ENCODE peak calls at places on chromosomes 7 and 10, in five cellular contexts. G, C, D, H and Q are unnamed samples.

GRCh38 chr10:124092270-124093075 is 925 bp downstream of the CHST15 start:
- DNase-seq in H (no peak), G (peak), C (peak), D (peak), Q (peak)

GRCh38 chr10:101616415-101617101 is 28.4 kb downstream of the DPCD start:
- DNase-seq in D (no peak), G (no peak), H (no peak), C (no peak), Q (no peak)

GRCh38 chr10:33098966-33099663 is 141.1 kb upstream of the ITGB1 start:
- DNase-seq in C (peak), H (no peak), D (no peak), G (no peak), Q (no peak)

GRCh38 chr10:127882391-127882790 is 10.3 kb downstream of the CLRN3 start:
- DNase-seq in C (no peak), H (no peak), G (no peak), D (no peak), Q (no peak)

GRCh38 chr7:120472892-120473291 is 199.9 kb downstream of the KCND2 start:
- DNase-seq in H (no peak), D (no peak), C (no peak), G (no peak), Q (no peak)

GRCh38 chr10:4346257-4346656 is 479.8 kb upstream of the AKR1E2 start:
- DNase-seq in H (no peak), D (no peak), C (no peak), G (no peak), Q (peak)

GRCh38 chr7:45691155-45691656 is 117.0 kb downstream of the ADCY1 start:
- DNase-seq in C (no peak), H (no peak), D (no peak), G (no peak), Q (no peak)

GRCh38 chr10:49225218-49225876 is 37.2 kb upstream of the TMEM273 start:
- DNase-seq in C (no peak), H (no peak), D (no peak), G (no peak), Q (no peak)

GRCh38 chr10:44385726-44386438 is 985 bp upstream of the CXCL12 start:
- DNase-seq in G (peak), C (peak), D (no peak), H (no peak), Q (no peak)

GRCh38 chr7:159143780-159144755 is 599 bp downstream of the VIPR2 start:
- DNase-seq in C (peak), G (peak), H (no peak), D (no peak), Q (no peak)

GRCh38 chr7:278081-278480 is 11.9 kb upstream of the FOXL3 start:
- DNase-seq in C (no peak), H (no peak), G (no peak), D (no peak), Q (no peak)

GRCh38 chr7:46603780-46604725 is 683.0 kb upstream of the IGFBP3 start:
- DNase-seq in H (no peak), D (peak), G (no peak), C (peak), Q (peak)

GRCh38 chr7:24336461-24336860 is 52.5 kb downstream of the NPY start:
- DNase-seq in G (no peak), H (no peak), D (no peak), C (no peak), Q (no peak)

GRCh38 chr7:102326156-102326914 is 29.9 kb downstream of the SPDYE6 start:
- DNase-seq in D (no peak), C (no peak), H (no peak), G (no peak), Q (no peak)

GRCh38 chr10:125283191-125283590 is 122.8 kb upstream of the CTBP2 start:
- DNase-seq in G (peak), C (no peak), H (no peak), D (peak), Q (no peak)

GRCh38 chr7:148507741-148508285 is 82.8 kb upstream of the C7orf33 start:
- DNase-seq in D (no peak), G (no peak), C (no peak), H (no peak), Q (no peak)

GRCh38 chr7:12719141-12719919 is 31.9 kb downstream of the ARL4A start:
- DNase-seq in D (no peak), C (peak), G (no peak), H (no peak), Q (peak)

GRCh38 chr7:158015403-158016116 is 572.1 kb downstream of the PTPRN2 start:
- DNase-seq in D (no peak), C (no peak), H (no peak), G (no peak), Q (no peak)

GRCh38 chr7:4641091-4641666 is 40.9 kb upstream of the FOXK1 start:
- DNase-seq in C (no peak), D (no peak), G (no peak), H (no peak), Q (no peak)

GRCh38 chr10:23051855-23052309 is 43.5 kb upstream of the MSRB2 start:
- DNase-seq in D (no peak), C (no peak), G (no peak), H (no peak), Q (no peak)

DNA sequence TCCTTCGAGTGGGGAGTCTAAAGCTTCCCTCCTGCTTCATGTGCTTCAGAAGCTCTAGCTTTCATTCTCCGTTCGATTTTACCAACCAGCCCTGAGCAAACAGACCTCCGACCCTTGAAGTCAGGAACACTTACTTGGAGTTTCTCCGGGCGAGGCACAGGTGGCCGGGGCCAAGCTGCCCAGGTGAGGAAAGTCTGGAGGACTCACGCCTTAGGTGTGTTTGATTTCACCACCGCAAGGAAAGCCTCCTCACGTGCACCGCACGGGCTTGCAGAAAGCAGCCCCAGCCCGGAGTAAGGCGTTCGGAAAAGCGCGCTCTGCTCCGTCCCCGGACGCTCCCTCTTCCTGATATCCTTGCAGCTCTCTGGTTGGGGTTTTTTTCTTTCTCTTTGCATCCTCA is 30.1 kb upstream of the CNPY1 start:
- DNase-seq in C (no peak), D (no peak), H (no peak), G (no peak), Q (no peak)
- H3K27ac ChIP-seq in C (no peak), D (no peak), H (no peak), G (no peak), Q (no peak)

GRCh38 chr10:79347894-79348639 is 798 bp downstream of the PPIF start:
- DNase-seq in G (peak), H (no peak), C (peak), D (peak), Q (peak)

GRCh38 chr10:79346012-79346340 is 1.3 kb upstream of the PPIF start:
- DNase-seq in D (no peak), C (no peak), H (peak), G (no peak), Q (no peak)

GRCh38 chr10:79347226-79347893 is at the start of gene PPIF:
- DNase-seq in D (peak), G (peak), C (peak), H (peak), Q (peak)

GRCh38 chr10:79345241-79346011 is 1.8 kb upstream of the PPIF start:
- DNase-seq in D (no peak), H (peak), C (no peak), G (no peak), Q (no peak)

GRCh38 chr10:79346388-79347225 is 662 bp upstream of the PPIF start:
- DNase-seq in H (peak), G (peak), C (no peak), D (no peak), Q (no peak)
- H3K27ac ChIP-seq in H (peak), G (no peak), C (peak), D (peak), Q (no peak)

DNA sequence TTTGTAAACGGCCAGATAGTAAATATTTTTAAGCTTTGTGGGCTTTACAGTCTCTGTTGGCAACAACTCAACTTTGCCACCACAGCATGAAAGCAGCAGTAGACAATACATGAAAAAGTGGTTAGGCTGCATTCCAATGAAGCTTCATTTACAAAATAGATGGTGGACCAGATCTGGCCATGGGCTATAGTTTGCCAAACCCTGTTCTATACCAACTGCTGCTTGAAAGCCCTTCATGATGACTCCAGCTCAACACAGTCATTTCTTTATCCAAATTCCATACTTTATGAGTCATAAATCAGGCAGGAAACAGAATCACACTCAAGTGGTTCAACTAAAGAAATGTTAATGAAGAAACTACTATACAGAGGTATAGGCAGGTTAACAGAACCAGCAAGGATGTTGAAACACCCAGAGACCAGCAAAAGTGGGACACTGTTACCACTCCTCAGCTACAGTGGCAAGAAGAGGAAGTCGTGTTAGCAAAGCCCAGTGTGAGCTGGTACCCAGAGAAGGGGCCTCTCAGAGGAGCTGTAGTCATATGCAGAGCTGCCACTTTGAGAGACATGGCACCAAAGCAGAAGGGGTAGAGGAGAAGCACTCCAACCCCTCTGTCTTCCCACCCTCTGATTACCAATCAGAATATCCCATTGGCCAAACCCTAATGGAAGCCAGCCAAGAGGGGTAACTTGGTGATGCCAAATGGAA is 72.5 kb downstream of the PRLHR start:
- DNase-seq in D (no peak), H (no peak), G (no peak), C (peak), Q (no peak)
- H3K27ac ChIP-seq in D (no peak), H (no peak), G (no peak), C (no peak), Q (no peak)

GRCh38 chr10:62639139-62639538 is 165.4 kb upstream of the ADO start:
- DNase-seq in C (no peak), D (no peak), H (no peak), G (no peak), Q (no peak)
- H3K27ac ChIP-seq in C (no peak), D (no peak), H (no peak), G (no peak), Q (no peak)

GRCh38 chr7:1642291-1642728 is 27.8 kb upstream of the ELFN1 start:
- DNase-seq in G (no peak), H (no peak), D (no peak), C (no peak), Q (no peak)
- H3K27ac ChIP-seq in G (no peak), H (no peak), D (no peak), C (no peak), Q (no peak)

GRCh38 chr7:14375998-14376397 is 386.5 kb upstream of the ETV1 start:
- DNase-seq in C (no peak), D (no peak), G (no peak), H (no peak), Q (no peak)
- H3K27ac ChIP-seq in C (no peak), D (no peak), G (no peak), H (no peak), Q (no peak)

GRCh38 chr7:132392713-132393112 is 183.6 kb downstream of the PLXNA4 start:
- DNase-seq in G (no peak), H (no peak), C (no peak), D (no peak), Q (no peak)
- H3K27ac ChIP-seq in G (no peak), H (no peak), C (no peak), D (no peak), Q (no peak)

DNA sequence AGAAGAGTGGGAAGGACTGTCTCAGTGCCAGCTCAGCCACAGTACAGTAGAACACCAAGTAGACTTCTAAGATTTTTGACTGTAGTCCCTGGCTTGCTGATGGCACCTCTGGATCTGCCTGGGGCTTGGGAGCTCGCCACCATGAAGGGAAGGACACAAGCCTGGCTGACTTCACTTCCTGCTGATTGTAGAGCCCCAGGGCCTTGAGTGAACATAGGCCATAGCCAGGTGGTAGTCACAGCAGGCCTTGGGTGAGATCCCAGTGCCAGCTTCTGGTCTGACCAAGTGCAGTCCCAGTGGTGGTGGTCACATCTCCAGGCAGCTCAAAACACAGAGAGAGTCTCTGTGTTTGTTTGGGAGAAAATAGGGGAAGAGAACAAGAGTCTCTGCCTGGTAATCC is 57.6 kb upstream of the HBP1 start:
- DNase-seq in D (no peak), C (no peak), H (no peak), G (no peak), Q (no peak)
- H3K27ac ChIP-seq in D (no peak), C (no peak), H (no peak), G (no peak), Q (no peak)